ENCODE peak calls at places on chromosomes 1 and 21, in eight cellular contexts. One of them, this sample, is unnamed.

GRCh38 chr21:16211339-16212303 is 481.8 kb downstream of the USP25 start:
- ATAC-seq in T-cell: no peak
- ATAC-seq in effector memory CD8-positive, alpha-beta T cell: no peak
- ATAC-seq in Right ventricle myocardium inferior: peak
- ATAC-seq in activated T-cell treated with anti-CD3 and anti-CD28 coated beads, Interleukin-2, amount 50 U/mL, for 4 hours: no peak
- ATAC-seq in right cardiac atrium: peak
- ATAC-seq in sciatic nerve: peak
- ATAC-seq in naive thymus-derived CD8-positive, alpha-beta T cell: no peak
- ATAC-seq in this sample: no peak

GRCh38 chr1:180175806-180176205 is 21.1 kb downstream of the QSOX1 start:
- ATAC-seq in activated T-cell treated with anti-CD3 and anti-CD28 coated beads, Interleukin-2, amount 50 U/mL, for 4 hours: no peak
- ATAC-seq in sciatic nerve: no peak
- ATAC-seq in T-cell: no peak
- ATAC-seq in Right ventricle myocardium inferior: peak
- ATAC-seq in naive thymus-derived CD8-positive, alpha-beta T cell: no peak
- ATAC-seq in effector memory CD8-positive, alpha-beta T cell: no peak
- ATAC-seq in right cardiac atrium: peak
- ATAC-seq in this sample: no peak

GRCh38 chr1:10185759-10186158 is 24.6 kb upstream of the KIF1B start:
- ATAC-seq in right cardiac atrium: no peak
- ATAC-seq in T-cell: no peak
- ATAC-seq in Right ventricle myocardium inferior: no peak
- ATAC-seq in naive thymus-derived CD8-positive, alpha-beta T cell: no peak
- ATAC-seq in effector memory CD8-positive, alpha-beta T cell: no peak
- ATAC-seq in activated T-cell treated with anti-CD3 and anti-CD28 coated beads, Interleukin-2, amount 50 U/mL, for 4 hours: no peak
- ATAC-seq in sciatic nerve: no peak
- ATAC-seq in this sample: no peak

GRCh38 chr1:170531758-170532657 is at the start of gene GORAB:
- ATAC-seq in sciatic nerve: peak
- ATAC-seq in T-cell: peak
- ATAC-seq in effector memory CD8-positive, alpha-beta T cell: peak
- ATAC-seq in right cardiac atrium: peak
- ATAC-seq in Right ventricle myocardium inferior: peak
- ATAC-seq in naive thymus-derived CD8-positive, alpha-beta T cell: peak
- ATAC-seq in activated T-cell treated with anti-CD3 and anti-CD28 coated beads, Interleukin-2, amount 50 U/mL, for 4 hours: peak
- ATAC-seq in this sample: peak

GRCh38 chr1:31511848-31512615 is 64.3 kb upstream of the TINAGL1 start:
- ATAC-seq in naive thymus-derived CD8-positive, alpha-beta T cell: no peak
- ATAC-seq in sciatic nerve: no peak
- ATAC-seq in T-cell: no peak
- ATAC-seq in right cardiac atrium: no peak
- ATAC-seq in effector memory CD8-positive, alpha-beta T cell: no peak
- ATAC-seq in Right ventricle myocardium inferior: no peak
- ATAC-seq in activated T-cell treated with anti-CD3 and anti-CD28 coated beads, Interleukin-2, amount 50 U/mL, for 4 hours: no peak
- ATAC-seq in this sample: no peak

GRCh38 chr1:166141969-166142368 is 24.8 kb downstream of the FAM78B start:
- ATAC-seq in effector memory CD8-positive, alpha-beta T cell: no peak
- ATAC-seq in naive thymus-derived CD8-positive, alpha-beta T cell: no peak
- ATAC-seq in activated T-cell treated with anti-CD3 and anti-CD28 coated beads, Interleukin-2, amount 50 U/mL, for 4 hours: no peak
- ATAC-seq in right cardiac atrium: no peak
- ATAC-seq in T-cell: no peak
- ATAC-seq in sciatic nerve: no peak
- ATAC-seq in Right ventricle myocardium inferior: no peak
- ATAC-seq in this sample: no peak

GRCh38 chr1:203534526-203534925 is 40.6 kb downstream of the OPTC start:
- ATAC-seq in effector memory CD8-positive, alpha-beta T cell: no peak
- ATAC-seq in sciatic nerve: peak
- ATAC-seq in T-cell: no peak
- ATAC-seq in activated T-cell treated with anti-CD3 and anti-CD28 coated beads, Interleukin-2, amount 50 U/mL, for 4 hours: no peak
- ATAC-seq in Right ventricle myocardium inferior: peak
- ATAC-seq in right cardiac atrium: peak
- ATAC-seq in naive thymus-derived CD8-positive, alpha-beta T cell: no peak
- ATAC-seq in this sample: peak

GRCh38 chr1:7629465-7630195 is 141.5 kb upstream of the VAMP3 start:
- ATAC-seq in Right ventricle myocardium inferior: no peak
- ATAC-seq in T-cell: no peak
- ATAC-seq in sciatic nerve: no peak
- ATAC-seq in right cardiac atrium: no peak
- ATAC-seq in activated T-cell treated with anti-CD3 and anti-CD28 coated beads, Interleukin-2, amount 50 U/mL, for 4 hours: no peak
- ATAC-seq in naive thymus-derived CD8-positive, alpha-beta T cell: no peak
- ATAC-seq in effector memory CD8-positive, alpha-beta T cell: no peak
- ATAC-seq in this sample: peak

GRCh38 chr1:94142022-94142421 is 21.1 kb upstream of the ABCA4 start:
- ATAC-seq in naive thymus-derived CD8-positive, alpha-beta T cell: no peak
- ATAC-seq in effector memory CD8-positive, alpha-beta T cell: no peak
- ATAC-seq in sciatic nerve: peak
- ATAC-seq in activated T-cell treated with anti-CD3 and anti-CD28 coated beads, Interleukin-2, amount 50 U/mL, for 4 hours: no peak
- ATAC-seq in T-cell: no peak
- ATAC-seq in right cardiac atrium: no peak
- ATAC-seq in Right ventricle myocardium inferior: peak
- ATAC-seq in this sample: peak

GRCh38 chr1:44500181-44501021 is 95.3 kb downstream of the RNF220 start:
- ATAC-seq in activated T-cell treated with anti-CD3 and anti-CD28 coated beads, Interleukin-2, amount 50 U/mL, for 4 hours: no peak
- ATAC-seq in effector memory CD8-positive, alpha-beta T cell: no peak
- ATAC-seq in Right ventricle myocardium inferior: peak
- ATAC-seq in sciatic nerve: peak
- ATAC-seq in T-cell: no peak
- ATAC-seq in naive thymus-derived CD8-positive, alpha-beta T cell: no peak
- ATAC-seq in right cardiac atrium: peak
- ATAC-seq in this sample: peak

This sample was measured in SK-N-SH treated with all-trans-retinoic acid at 6 μM for 48 hours.